ENCODE peak calls at places on chromosomes 12 and 14, in six cellular contexts. N is GM19239; E is ureter; S is effector CD4-positive, alpha-beta T cell; F is activated T-helper 1 cell treated with Interleukin-2 at 50 U/mL for 16 hours; Z is HEK293T. Y is an unnamed sample.
A peak's percentile ranks its signal among the peaks of the same experiment; 100 is the strongest.

GRCh38 chr14:26841361-26841760 is 243.5 kb upstream of the NOVA1 start:
- DNase-seq in N (no peak), E (no peak), S (no peak), F (no peak), Z (no peak), Y (no peak)

GRCh38 chr12:45216297-45216982 is 545 bp downstream of the ANO6 start:
- DNase-seq in N (peak; percentile 17), E (peak; percentile 59), S (peak; percentile 31), F (peak; percentile 32), Z (peak; percentile 54), Y (no peak)

GRCh38 chr14:80426686-80427085 is 215.4 kb upstream of the DIO2 start:
- DNase-seq in N (no peak), E (no peak), S (no peak), F (no peak), Z (no peak), Y (no peak)

GRCh38 chr12:21502164-21502496 is 541 bp downstream of the GOLT1B start:
- DNase-seq in N (no peak), E (no peak), S (no peak), F (peak; percentile 5), Z (no peak), Y (no peak)

GRCh38 chr12:12976366-12976765 is 23.7 kb downstream of the HEBP1 start:
- DNase-seq in N (no peak), E (no peak), S (no peak), F (no peak), Z (no peak), Y (no peak)

GRCh38 chr14:103696027-103696402 is 19.2 kb downstream of the XRCC3 start:
- DNase-seq in N (no peak), E (no peak), S (no peak), F (no peak), Z (no peak), Y (no peak)

GRCh38 chr14:24673059-24673458 is 39.1 kb upstream of the GZMB start:
- DNase-seq in N (no peak), E (no peak), S (no peak), F (no peak), Z (no peak), Y (no peak)

GRCh38 chr14:89386214-89386886 is 30.7 kb downstream of the FOXN3 start:
- DNase-seq in N (no peak), E (no peak), S (no peak), F (no peak), Z (no peak), Y (no peak)

GRCh38 chr14:53509845-53510244 is 356.7 kb upstream of the DDHD1 start:
- DNase-seq in N (no peak), E (peak; percentile 49), S (no peak), F (no peak), Z (no peak), Y (no peak)

GRCh38 chr14:104866451-104867370 is 1.6 kb downstream of the CEP170B start:
- DNase-seq in N (no peak), E (no peak), S (no peak), F (no peak), Z (no peak), Y (no peak)

GRCh38 chr14:21107360-21107781 is 6.5 kb downstream of the TMEM253 start:
- DNase-seq in N (no peak), E (no peak), S (no peak), F (no peak), Z (no peak), Y (no peak)

GRCh38 chr14:90299408-90299807 is 32.3 kb downstream of the NRDE2 start:
- DNase-seq in N (no peak), E (no peak), S (no peak), F (no peak), Z (no peak), Y (no peak)

GRCh38 chr12:80936353-80936641 is 1.4 kb downstream of the LIN7A start:
- DNase-seq in N (no peak), E (no peak), S (no peak), F (no peak), Z (no peak), Y (no peak)

GRCh38 chr14:58275527-58276190 is 22.7 kb upstream of the ARID4A start:
- DNase-seq in N (no peak), E (no peak), S (no peak), F (no peak), Z (no peak), Y (no peak)

GRCh38 chr12:82522762-82523161 is 163.9 kb upstream of the TMTC2 start:
- DNase-seq in N (no peak), E (no peak), S (no peak), F (no peak), Z (no peak), Y (no peak)

GRCh38 chr12:122355702-122356101 is 66.8 kb downstream of the CLIP1 start:
- DNase-seq in N (no peak), E (no peak), S (no peak), F (no peak), Z (no peak), Y (no peak)

GRCh38 chr12:34402228-34402898 is 380.1 kb downstream of the ALG10 start:
- DNase-seq in N (no peak), E (peak; percentile 27), S (no peak), F (no peak), Z (peak; percentile 1), Y (no peak)

GRCh38 chr12:49716546-49716945 is 9.3 kb upstream of the FMNL3 start:
- DNase-seq in N (no peak), E (no peak), S (no peak), F (no peak), Z (no peak), Y (no peak)

GRCh38 chr14:79596531-79596930 is 614.8 kb downstream of the DIO2 start:
- DNase-seq in N (no peak), E (no peak), S (no peak), F (no peak), Z (no peak), Y (no peak)

GRCh38 chr14:87468531-87468930 is 524.5 kb downstream of the GALC start:
- DNase-seq in N (no peak), E (no peak), S (no peak), F (no peak), Z (no peak), Y (no peak)

GRCh38 chr12:14948672-14949071 is 10.3 kb upstream of the ERP27 start:
- DNase-seq in N (peak; percentile 46), E (no peak), S (peak; percentile 53), F (no peak), Z (peak; percentile 12), Y (no peak)

GRCh38 chr12:96210376-96211055 is 16.3 kb downstream of the ELK3 start:
- DNase-seq in N (no peak), E (no peak), S (no peak), F (peak; percentile 22), Z (no peak), Y (peak; percentile 26)

GRCh38 chr12:114381177-114381576 is 24.8 kb downstream of the TBX5 start:
- DNase-seq in N (no peak), E (no peak), S (no peak), F (no peak), Z (no peak), Y (no peak)

GRCh38 chr12:119528241-119528640 is 65.3 kb upstream of the TMEM233 start:
- DNase-seq in N (no peak), E (no peak), S (no peak), F (no peak), Z (no peak), Y (no peak)

GRCh38 chr12:9932270-9932669 is at the start of gene CLEC2A:
- DNase-seq in N (no peak), E (no peak), S (no peak), F (no peak), Z (no peak), Y (no peak)

GRCh38 chr12:67433393-67434175 is 164.4 kb downstream of the CAND1 start:
- DNase-seq in N (no peak), E (no peak), S (no peak), F (no peak), Z (no peak), Y (no peak)

GRCh38 chr12:32671930-32672785 is 6.9 kb upstream of the DNM1L start:
- DNase-seq in N (peak; percentile 27), E (no peak), S (no peak), F (no peak), Z (peak; percentile 54), Y (no peak)

GRCh38 chr12:43882578-43883178 is 46.8 kb downstream of the TMEM117 start:
- DNase-seq in N (peak; percentile 14), E (no peak), S (peak; percentile 11), F (no peak), Z (peak; percentile 46), Y (peak; percentile 7)

GRCh38 chr12:117594481-117594880 is 233.1 kb upstream of the NOS1 start:
- DNase-seq in N (no peak), E (no peak), S (no peak), F (no peak), Z (no peak), Y (no peak)

GRCh38 chr12:57049890-57050289 is at the start of gene MYO1A:
- DNase-seq in N (no peak), E (no peak), S (no peak), F (no peak), Z (no peak), Y (no peak)

GRCh38 chr12:49647280-49647679 is 23.9 kb downstream of the PRPF40B start:
- DNase-seq in N (no peak), E (no peak), S (no peak), F (no peak), Z (no peak), Y (no peak)

GRCh38 chr14:65676361-65677014 is 264.0 kb downstream of the FUT8 start:
- DNase-seq in N (no peak), E (no peak), S (no peak), F (no peak), Z (no peak), Y (no peak)

GRCh38 chr12:112939761-112940357 is 1.6 kb downstream of the OAS3 start:
- DNase-seq in N (peak; percentile 52), E (no peak), S (no peak), F (no peak), Z (no peak), Y (no peak)

Y was measured in T follicular helper cell.